ENCODE peak calls at places on chromosomes 3 and 15, in eight cellular contexts. F is renal cortical epithelial cell; E is mucosa of gallbladder; C is KG1; T is substantia nigra; N is stimulated activated naive CD8-positive, alpha-beta T cell treated with anti-CD3 and anti-CD28 coated beads, Interleukin-15, amount 100 ng/mL, for 72 hours; X is pons; Y is ureter. R is an unnamed sample.
A peak's percentile ranks its signal among the peaks of the same experiment; 100 is the strongest.

GRCh38 chr15:70863450-70864218 is 9.7 kb upstream of the LARP6 start:
- DNase-seq in N (no peak), T (peak; percentile 56), X (peak; percentile 99), E (no peak), C (no peak), F (peak; percentile 78), Y (no peak), R (no peak)

GRCh38 chr3:9180764-9181117 is 68.7 kb downstream of the SRGAP3 start:
- DNase-seq in C (peak; percentile 25), N (no peak), T (no peak), Y (no peak), F (no peak), E (peak; percentile 20), X (peak; percentile 70), R (no peak)

GRCh38 chr3:170808041-170808440 is 62.0 kb downstream of the RPL22L1 start:
- DNase-seq in Y (no peak), T (no peak), F (peak; percentile 21), C (no peak), E (no peak), X (no peak), N (no peak), R (no peak)

GRCh38 chr15:67097893-67098740 is 32.7 kb downstream of the SMAD3 start:
- DNase-seq in T (no peak), N (no peak), F (peak; percentile 84), X (no peak), E (no peak), C (peak; percentile 40), Y (no peak), R (peak; percentile 75)

GRCh38 chr3:43048470-43048869 is 57.4 kb downstream of the POMGNT2 start:
- DNase-seq in X (no peak), F (no peak), E (no peak), N (no peak), Y (no peak), T (no peak), C (no peak), R (no peak)

GRCh38 chr3:127803619-127804018 is 18.7 kb downstream of the MGLL start:
- DNase-seq in F (peak; percentile 91), T (no peak), Y (no peak), E (no peak), X (no peak), C (no peak), N (no peak), R (no peak)

GRCh38 chr3:139301183-139301582 is 42.6 kb upstream of the MRPS22 start:
- DNase-seq in T (no peak), N (no peak), E (no peak), Y (no peak), F (peak; percentile 60), X (no peak), C (no peak), R (no peak)

GRCh38 chr15:92848852-92849598 is 51.1 kb upstream of the CHD2 start:
- DNase-seq in N (peak; percentile 20), Y (no peak), E (no peak), T (no peak), X (no peak), F (peak; percentile 42), C (no peak), R (no peak)

GRCh38 chr3:71208273-71209095 is 375.0 kb downstream of the FOXP1 start:
- DNase-seq in Y (no peak), F (peak; percentile 69), T (no peak), C (no peak), N (no peak), X (no peak), E (peak; percentile 60), R (no peak)

GRCh38 chr3:168117059-168117458 is 21.3 kb upstream of the GOLIM4 start:
- DNase-seq in Y (no peak), N (no peak), X (no peak), C (no peak), F (no peak), T (no peak), E (no peak), R (no peak)

GRCh38 chr3:197376020-197376419 is 77.6 kb upstream of the DLG1 start:
- DNase-seq in X (no peak), N (no peak), E (no peak), F (no peak), C (no peak), T (no peak), Y (peak; percentile 74), R (no peak)

GRCh38 chr3:146274833-146275232 is 23.9 kb upstream of the PLSCR4 start:
- DNase-seq in N (no peak), E (no peak), T (no peak), C (no peak), Y (no peak), F (no peak), X (no peak), R (no peak)

GRCh38 chr3:49626796-49627195 is 47.4 kb upstream of the APEH start:
- DNase-seq in X (no peak), E (no peak), Y (no peak), C (no peak), F (no peak), N (no peak), T (no peak), R (no peak)

R was measured in tibial nerve.